ENCODE peak calls at places on chromosomes 1 and 21, in four cellular contexts. C is effector memory CD4-positive, alpha-beta T cell; O is IMR-90; M is AG10803. F is an unnamed sample.

GRCh38 chr1:220093361-220094015 is 444 bp upstream of the IARS2 start:
- DNase-seq in C (no peak), O (no peak), M (no peak), F (no peak)

GRCh38 chr1:222928212-222928611 is 113.4 kb downstream of the DISP1 start:
- DNase-seq in C (no peak), O (peak), M (peak), F (peak)

GRCh38 chr1:26949266-26949925 is 10.9 kb downstream of the KDF1 start:
- DNase-seq in C (no peak), O (peak), M (no peak), F (no peak)

GRCh38 chr1:84913025-84913892 is 20.3 kb upstream of the LPAR3 start:
- DNase-seq in C (no peak), O (peak), M (peak), F (no peak)

GRCh38 chr1:235532350-235532749 is 28.1 kb upstream of the B3GALNT2 start:
- DNase-seq in C (no peak), O (peak), M (peak), F (no peak)

GRCh38 chr1:197799271-197799670 is 24.0 kb upstream of the DENND1B start:
- DNase-seq in C (no peak), O (peak), M (peak), F (no peak)

GRCh38 chr21:32335601-32336575 is 37.2 kb downstream of the MRAP start:
- DNase-seq in C (no peak), O (peak), M (peak), F (no peak)

GRCh38 chr1:145696630-145696960 is 10.6 kb downstream of the PDZK1 start:
- DNase-seq in C (no peak), O (no peak), M (no peak), F (no peak)

GRCh38 chr1:186443638-186444037 is 17.3 kb downstream of the PDC start:
- DNase-seq in C (no peak), O (no peak), M (no peak), F (no peak)

GRCh38 chr21:41745026-41745820 is 21.6 kb downstream of the RIPK4 start:
- DNase-seq in C (no peak), O (no peak), M (no peak), F (no peak)

GRCh38 chr1:85148524-85149250 is 52.1 kb downstream of the SYDE2 start:
- DNase-seq in C (no peak), O (peak), M (peak), F (no peak)

GRCh38 chr21:43645414-43645891 is 13.8 kb downstream of the HSF2BP start:
- DNase-seq in C (no peak), O (peak), M (peak), F (peak)

GRCh38 chr1:9822897-9823692 is 670 bp downstream of the CLSTN1 start:
- DNase-seq in C (no peak), O (peak), M (peak), F (no peak)

GRCh38 chr1:169060010-169060722 is 46.3 kb upstream of the ATP1B1 start:
- DNase-seq in C (no peak), O (no peak), M (no peak), F (no peak)

GRCh38 chr1:7643445-7643844 is 127.7 kb upstream of the VAMP3 start:
- DNase-seq in C (no peak), O (peak), M (peak), F (no peak)

GRCh38 chr1:154945160-154945961 is 8.8 kb upstream of the PMVK start:
- DNase-seq in C (no peak), O (no peak), M (no peak), F (no peak)

GRCh38 chr21:46091631-46092025 is 6.3 kb upstream of the COL6A2 start:
- DNase-seq in C (no peak), O (peak), M (no peak), F (no peak)

GRCh38 chr1:226874579-226875425 is 4.4 kb downstream of the PSEN2 start:
- DNase-seq in C (no peak), O (no peak), M (no peak), F (no peak)

GRCh38 chr1:59761440-59761839 is 53.3 kb upstream of the HOOK1 start:
- DNase-seq in C (no peak), O (peak), M (peak), F (no peak)

GRCh38 chr1:42340093-42340492 is 5.1 kb upstream of the FOXJ3 start:
- DNase-seq in C (no peak), O (peak), M (no peak), F (no peak)

GRCh38 chr1:211632808-211633522 is 42.5 kb downstream of the NEK2 start:
- DNase-seq in C (no peak), O (peak), M (peak), F (no peak)

GRCh38 chr1:163874070-163874469 is 552.3 kb downstream of the NUF2 start:
- DNase-seq in C (no peak), O (no peak), M (peak), F (no peak)

GRCh38 chr1:234206651-234207284 is 166.5 kb upstream of the COA6 start:
- DNase-seq in C (no peak), O (peak), M (peak), F (peak)

GRCh38 chr1:202275061-202275770 is 66.5 kb downstream of the UBE2T start:
- DNase-seq in C (no peak), O (no peak), M (no peak), F (no peak)

GRCh38 chr1:210301254-210301955 is 27.3 kb upstream of the HHAT start:
- DNase-seq in C (no peak), O (no peak), M (peak), F (no peak)

GRCh38 chr1:225921734-225922709 is 2.0 kb downstream of the PYCR2 start:
- DNase-seq in C (no peak), O (no peak), M (peak), F (no peak)

GRCh38 chr1:54569339-54569738 is 21.3 kb downstream of the ACOT11 start:
- DNase-seq in C (no peak), O (no peak), M (peak), F (peak)

GRCh38 chr1:2351723-2352122 is 39.6 kb downstream of the MORN1 start:
- DNase-seq in C (no peak), O (no peak), M (no peak), F (no peak)

GRCh38 chr1:63916485-63917360 is 142.9 kb downstream of the ROR1 start:
- DNase-seq in C (no peak), O (no peak), M (no peak), F (no peak)

GRCh38 chr1:113874017-113874879 is 2.7 kb upstream of the PTPN22 start:
- DNase-seq in C (no peak), O (peak), M (peak), F (no peak)

GRCh38 chr1:66478116-66478515 is 55.8 kb upstream of the SGIP1 start:
- DNase-seq in C (no peak), O (peak), M (peak), F (no peak)

GRCh38 chr1:45365051-45365450 is 24.8 kb upstream of the MUTYH start:
- DNase-seq in C (no peak), O (no peak), M (no peak), F (no peak)

GRCh38 chr21:28142692-28143091 is 850.0 kb downstream of the LTN1 start:
- DNase-seq in C (no peak), O (peak), M (peak), F (no peak)

GRCh38 chr1:119622694-119623515 is 25.2 kb downstream of the ZNF697 start:
- DNase-seq in C (no peak), O (no peak), M (no peak), F (no peak)

GRCh38 chr1:11858968-11859871 is 475 bp upstream of the NPPB start:
- DNase-seq in C (peak), O (peak), M (peak), F (no peak)

GRCh38 chr1:1073743-1074587 is at the start of gene RNF223:
- DNase-seq in C (no peak), O (no peak), M (no peak), F (no peak)

GRCh38 chr1:183505338-183506089 is 33.2 kb downstream of the SMG7 start:
- DNase-seq in C (no peak), O (no peak), M (no peak), F (no peak)

DNA sequence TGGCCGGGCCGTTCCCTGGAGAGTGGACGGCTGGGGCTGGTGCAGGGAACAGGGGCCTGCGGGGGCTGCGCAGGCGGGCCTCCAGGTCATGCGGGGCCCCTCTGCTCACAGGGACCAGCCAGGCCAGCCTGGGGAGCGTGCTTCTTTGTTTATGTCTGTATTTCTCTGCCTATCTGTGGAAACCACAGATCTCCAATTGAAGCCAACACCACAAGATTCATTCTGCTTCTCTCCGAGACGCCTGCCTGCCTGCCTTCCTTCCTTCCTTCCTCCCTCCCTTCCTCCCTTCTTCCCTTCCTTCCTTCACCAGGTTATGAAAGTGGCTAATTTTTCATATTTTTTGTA is 39.9 kb upstream of the HMGN1 start:
- DNase-seq in C (no peak), O (no peak), M (no peak), F (no peak)
- H3K4me3 ChIP-seq in C (peak), O (no peak), M (no peak), F (peak)

GRCh38 chr1:159913451-159914192 is 11.7 kb downstream of the TAGLN2 start:
- DNase-seq in C (no peak), O (no peak), M (no peak), F (no peak)
- H3K4me3 ChIP-seq in C (no peak), O (no peak), M (no peak), F (no peak)

GRCh38 chr1:153629971-153630370 is 1.7 kb downstream of the S100A1 start:
- DNase-seq in C (no peak), O (no peak), M (no peak), F (peak)
- H3K4me3 ChIP-seq in C (no peak), O (no peak), M (no peak), F (peak)

DNA sequence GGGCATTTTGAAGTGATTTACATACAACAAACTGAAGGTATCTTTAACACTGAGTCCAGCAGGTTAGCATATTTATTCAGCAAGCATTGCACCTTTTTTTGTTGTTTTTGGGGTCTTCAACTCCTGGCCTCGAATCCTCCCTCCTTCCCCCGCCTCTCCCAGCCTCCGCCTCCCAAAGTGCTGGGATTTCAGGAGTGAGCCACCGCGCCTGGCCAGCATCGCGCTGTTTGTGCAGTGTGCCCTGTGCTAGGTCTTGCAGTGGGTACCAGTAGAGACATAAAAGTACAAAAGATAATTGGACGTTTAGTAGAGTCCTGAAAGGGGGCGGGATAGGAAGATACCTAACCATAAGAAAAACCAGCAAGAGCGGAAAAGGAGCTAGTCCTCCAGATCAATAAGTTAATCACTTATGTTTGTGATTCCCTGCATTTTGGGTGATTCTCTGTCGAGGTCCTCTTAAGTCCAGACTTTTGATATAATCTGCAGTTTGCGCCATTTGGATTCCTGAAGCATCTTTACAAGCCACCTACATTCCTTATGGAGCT is 111.8 kb downstream of the OSBPL9 start:
- DNase-seq in C (no peak), O (peak), M (peak), F (no peak)
- H3K4me3 ChIP-seq in C (peak), O (peak), M (peak), F (peak)

DNA sequence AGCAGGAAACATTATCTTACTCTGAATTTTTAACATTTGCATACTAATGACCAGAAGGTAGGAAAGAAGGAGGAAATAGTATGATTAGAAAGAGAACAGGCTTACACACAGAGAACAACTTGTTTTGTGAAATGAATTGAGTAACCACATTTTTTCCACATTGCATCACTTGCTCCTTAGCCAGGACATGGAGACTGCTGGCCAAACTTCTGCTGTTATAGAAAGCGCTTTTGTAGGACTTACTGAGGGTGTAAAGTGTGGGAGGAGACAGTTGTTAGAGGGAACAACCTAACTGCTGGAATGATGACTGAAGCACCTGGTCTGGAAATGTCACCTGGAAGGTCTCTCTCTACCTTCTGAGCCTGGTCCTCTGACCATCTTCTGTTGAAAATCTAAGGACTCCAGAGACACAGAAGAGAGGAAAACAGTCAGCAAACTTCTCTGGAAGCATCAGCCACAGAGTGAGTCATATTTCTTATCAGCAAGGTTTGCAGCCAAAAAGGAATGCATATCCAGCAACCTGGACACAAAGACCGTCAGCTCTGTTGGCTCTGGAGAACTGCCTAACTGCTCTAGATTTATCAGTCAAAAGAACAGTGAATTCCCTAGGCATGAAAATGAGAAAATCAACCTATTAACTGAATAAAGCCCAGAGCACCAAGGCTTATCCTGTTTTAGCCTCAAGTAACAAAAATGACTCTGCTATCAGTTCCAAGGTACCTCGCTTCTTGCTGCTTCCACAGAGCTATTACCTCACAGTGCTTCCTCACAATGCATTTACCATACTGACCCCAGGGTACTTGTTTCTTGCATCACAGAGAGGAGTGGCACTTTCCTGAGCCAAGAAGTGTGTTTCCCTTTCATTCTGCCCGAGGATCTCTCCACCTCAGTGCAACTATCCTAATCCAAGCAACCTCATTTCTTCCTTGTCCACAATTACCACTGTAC is 88.1 kb upstream of the SLFNL1 start:
- DNase-seq in C (no peak), O (peak), M (peak), F (peak)
- H3K4me3 ChIP-seq in C (no peak), O (peak), M (peak), F (peak)

DNA sequence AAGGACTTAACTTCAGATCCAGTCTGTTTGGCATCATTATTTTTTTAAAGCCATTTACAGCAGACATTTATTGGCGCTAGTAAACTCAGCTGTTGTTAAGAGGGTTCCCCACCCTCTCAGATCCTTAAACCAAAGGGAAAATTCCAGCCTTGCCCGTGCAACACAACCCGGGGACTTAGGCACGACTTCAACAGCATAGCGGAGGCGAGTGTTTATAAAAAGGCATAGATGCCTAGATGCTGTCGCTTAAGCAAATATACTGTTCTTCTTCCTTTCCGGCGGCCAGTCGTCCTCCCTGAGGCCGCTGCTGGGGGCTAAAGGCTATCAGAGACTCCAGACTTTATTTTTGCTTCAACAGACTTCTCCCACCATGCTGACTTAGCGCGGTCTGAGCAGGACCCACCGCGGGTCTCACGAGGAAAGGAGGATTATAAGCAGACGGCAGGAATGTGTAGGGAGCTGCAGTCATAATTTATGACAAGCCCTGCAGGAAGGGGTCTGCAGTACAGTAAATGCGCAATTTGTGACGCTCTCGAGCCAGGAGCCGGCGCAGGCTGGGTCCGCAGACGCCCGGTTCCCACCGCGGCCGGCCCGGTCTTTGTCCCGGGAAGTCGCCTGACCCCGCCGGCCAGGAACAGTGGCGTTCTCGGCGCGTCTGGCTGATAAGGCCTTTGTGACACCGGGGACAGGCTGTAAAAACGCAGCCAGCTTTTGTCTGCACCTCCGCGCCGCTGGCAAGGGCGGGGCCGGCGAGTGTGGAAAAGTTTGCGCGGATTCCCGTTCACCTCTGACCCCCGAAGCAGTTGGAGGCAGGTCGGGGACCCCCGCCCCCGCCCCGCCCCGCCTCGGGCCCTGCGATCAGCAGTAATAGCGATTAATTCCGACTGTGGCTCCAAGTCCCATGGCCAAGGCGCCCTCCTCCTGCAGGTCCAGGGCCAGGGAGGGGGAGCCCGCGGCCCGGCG is 61.2 kb upstream of the ARHGEF16 start:
- DNase-seq in C (no peak), O (peak), M (no peak), F (no peak)
- H3K4me3 ChIP-seq in C (no peak), O (no peak), M (no peak), F (peak)

GRCh38 chr1:108068141-108068540 is 103.2 kb upstream of the VAV3 start:
- DNase-seq in C (no peak), O (no peak), M (no peak), F (no peak)
- H3K4me3 ChIP-seq in C (no peak), O (no peak), M (no peak), F (no peak)

GRCh38 chr1:156113263-156114004 is 1.1 kb upstream of the LMNA start:
- DNase-seq in C (no peak), O (no peak), M (peak), F (peak)
- H3K4me3 ChIP-seq in C (no peak), O (no peak), M (peak), F (peak)

GRCh38 chr1:94039514-94039870 is 81.5 kb downstream of the ABCA4 start:
- DNase-seq in C (peak), O (peak), M (peak), F (peak)
- H3K4me3 ChIP-seq in C (no peak), O (no peak), M (no peak), F (no peak)

GRCh38 chr1:205444300-205444930 is 11.4 kb downstream of the BLACAT1 start:
- DNase-seq in C (no peak), O (no peak), M (no peak), F (no peak)

GRCh38 chr1:205443585-205444299 is 12.1 kb downstream of the BLACAT1 start:
- DNase-seq in C (no peak), O (no peak), M (no peak), F (no peak)

GRCh38 chr1:205446828-205447227 is 9.0 kb downstream of the BLACAT1 start:
- DNase-seq in C (no peak), O (no peak), M (no peak), F (no peak)

GRCh38 chr1:205445653-205445955 is 10.2 kb downstream of the BLACAT1 start:
- DNase-seq in C (no peak), O (no peak), M (no peak), F (no peak)

DNA sequence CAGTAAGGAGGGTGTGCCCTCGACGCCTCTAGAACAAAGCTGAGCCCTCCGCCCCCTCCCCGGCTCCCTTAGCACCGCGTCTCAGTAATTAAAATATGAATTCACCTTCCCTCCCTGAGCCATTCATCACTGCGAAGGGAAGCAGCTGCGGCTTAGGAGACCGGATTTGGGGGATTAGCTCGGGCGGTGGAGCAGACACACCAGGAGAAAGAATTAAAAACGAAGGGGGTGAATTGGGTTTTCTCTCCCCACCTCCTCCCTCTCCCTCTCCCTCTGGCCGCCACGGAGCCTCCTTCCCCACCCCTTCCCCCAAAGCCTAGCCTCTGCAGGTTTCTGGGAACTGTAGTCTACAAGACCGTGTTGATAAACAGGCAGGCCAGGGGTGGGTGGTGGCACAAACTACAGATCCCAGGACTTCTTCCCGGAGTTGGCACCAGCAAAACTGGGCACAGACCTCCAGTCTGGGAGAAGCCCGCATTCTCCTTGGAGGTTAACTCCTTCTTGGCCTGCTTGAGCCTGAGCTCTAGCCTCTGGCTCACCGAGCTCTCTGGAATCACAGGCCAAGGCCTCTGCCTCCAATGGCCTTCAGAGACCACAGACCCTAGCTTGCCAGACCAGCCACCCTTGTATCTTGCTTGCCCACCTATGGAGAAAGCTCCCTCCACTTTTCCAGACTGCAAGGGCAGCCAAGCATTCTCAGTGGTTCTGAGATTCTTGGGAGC is 10.8 kb downstream of the BLACAT1 start:
- DNase-seq in C (no peak), O (no peak), M (peak), F (no peak)
- H3K4me3 ChIP-seq in C (no peak), O (no peak), M (no peak), F (peak)